ENCODE peak calls at places on chromosomes 3 and 15, in four cellular contexts. L, H, U and T are unnamed samples. For H3K4me1, the result is how much of the 10 kb centered on the place peaks cover.

GRCh38 chr3:154243353-154243752 is 80.9 kb downstream of the DHX36 start:
- DNase-seq in L (no peak), H (peak), U (no peak), T (no peak)

GRCh38 chr3:172069473-172069872 is 30.1 kb downstream of the FNDC3B start:
- DNase-seq in L (no peak), H (no peak), U (no peak), T (no peak)

GRCh38 chr3:51371943-51372557 is 13.0 kb upstream of the MANF start:
- DNase-seq in L (peak), H (peak), U (no peak), T (peak)

GRCh38 chr3:87335931-87336330 is 59.5 kb upstream of the POU1F1 start:
- DNase-seq in L (no peak), H (peak), U (no peak), T (no peak)

GRCh38 chr3:41792806-41793205 is 169.1 kb downstream of the ULK4 start:
- DNase-seq in L (no peak), H (no peak), U (no peak), T (no peak)

GRCh38 chr3:3038201-3038991 is 71.8 kb downstream of the IL5RA start:
- DNase-seq in L (no peak), H (no peak), U (no peak), T (no peak)

GRCh38 chr15:92819312-92820232 is 80.6 kb upstream of the CHD2 start:
- DNase-seq in L (peak), H (no peak), U (no peak), T (no peak)

GRCh38 chr15:76259392-76259791 is 51.9 kb downstream of the ETFA start:
- DNase-seq in L (no peak), H (no peak), U (no peak), T (no peak)

GRCh38 chr15:60634815-60635214 is 155.9 kb upstream of the ICE2 start:
- DNase-seq in L (no peak), H (no peak), U (no peak), T (no peak)

GRCh38 chr15:72916939-72917338 is 133.4 kb upstream of the ADPGK start:
- DNase-seq in L (no peak), H (no peak), U (no peak), T (no peak)

GRCh38 chr3:25677121-25677520 is 12.4 kb upstream of the TOP2B start:
- DNase-seq in L (no peak), H (no peak), U (no peak), T (no peak)

GRCh38 chr3:139574026-139574947 is 34.7 kb upstream of the RBP1 start:
- DNase-seq in L (no peak), H (no peak), U (peak), T (no peak)

GRCh38 chr15:80695099-80695910 is at the start of gene ABHD17C:
- DNase-seq in L (peak), H (no peak), U (peak), T (peak)

GRCh38 chr3:190323241-190323617 is 983 bp upstream of the CLDN1 start:
- DNase-seq in L (no peak), H (no peak), U (peak), T (no peak)

GRCh38 chr3:127193775-127194174 is 844 bp downstream of the PRR23E start:
- DNase-seq in L (no peak), H (no peak), U (no peak), T (no peak)

GRCh38 chr15:91865903-91866302 is 12.4 kb downstream of the SLCO3A1 start:
- DNase-seq in L (no peak), H (peak), U (no peak), T (no peak)

GRCh38 chr3:25679166-25679565 is 14.5 kb upstream of the TOP2B start:
- DNase-seq in L (no peak), H (no peak), U (no peak), T (no peak)

GRCh38 chr3:93969443-93969842 is 4.3 kb downstream of the PROS1 start:
- DNase-seq in L (no peak), H (peak), U (no peak), T (no peak)

GRCh38 chr3:39250116-39250747 is 29.6 kb downstream of the CX3CR1 start:
- DNase-seq in L (no peak), H (no peak), U (no peak), T (no peak)

GRCh38 chr3:51672083-51672475 is 1.0 kb downstream of the TEX264 start:
- DNase-seq in L (no peak), H (no peak), U (no peak), T (no peak)

GRCh38 chr3:43273429-43273828 is 12.9 kb upstream of the SNRK start:
- DNase-seq in L (no peak), H (no peak), U (no peak), T (no peak)
- H3K27ac ChIP-seq in L (no peak), H (no peak), U (no peak), T (no peak)

GRCh38 chr3:194087995-194088841 is 47.7 kb upstream of the HES1 start:
- DNase-seq in L (no peak), H (no peak), U (no peak), T (no peak)
- H3K4me1 ChIP-seq in L (under half), H (under half), U (under half), T (under half)

DNA sequence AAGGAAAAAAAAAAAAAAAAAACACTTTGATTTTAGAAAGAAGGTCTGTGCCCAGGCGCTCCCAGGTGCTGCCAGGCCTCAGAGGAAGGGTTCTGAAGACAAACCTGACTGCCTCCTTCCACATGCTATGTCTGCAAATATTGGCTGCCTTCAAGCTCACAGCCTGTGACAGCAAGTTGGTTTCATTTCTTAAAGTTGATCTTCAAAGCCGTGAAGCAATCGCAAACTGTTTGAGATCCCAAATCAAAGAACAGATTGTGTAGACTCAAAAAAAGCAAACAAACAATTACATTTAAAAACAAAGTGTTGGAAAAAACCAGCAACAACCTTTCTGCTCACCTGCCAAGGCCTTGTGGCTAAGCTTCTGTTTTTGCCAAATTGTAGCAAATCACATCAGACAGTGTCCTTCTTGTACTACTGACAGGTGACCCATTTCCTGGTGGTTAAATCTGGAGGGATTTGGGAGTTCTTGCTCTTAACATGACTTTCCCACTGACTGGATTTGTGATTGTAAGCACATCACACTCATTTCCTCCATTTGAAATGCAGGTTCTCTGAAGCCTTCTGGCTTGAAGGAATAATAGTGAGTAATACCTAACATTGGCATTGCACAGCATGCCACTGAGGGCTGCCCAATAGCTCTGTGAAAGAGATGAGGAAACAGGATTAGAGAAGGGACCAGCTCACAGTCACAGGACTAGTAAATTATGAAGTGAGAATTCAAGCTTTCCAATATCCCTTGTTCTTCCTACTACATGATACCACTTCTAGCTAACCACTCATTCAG is 502.4 kb downstream of the LPP start:
- DNase-seq in L (no peak), H (no peak), U (no peak), T (no peak)
- H3K27ac ChIP-seq in L (no peak), H (no peak), U (no peak), T (no peak)

GRCh38 chr3:117941756-117942155 is 1092.9 kb downstream of the IGSF11 start:
- DNase-seq in L (no peak), H (no peak), U (no peak), T (no peak)
- H3K4me1 ChIP-seq in L (under half), H (under half), U (under half), T (under half)

DNA sequence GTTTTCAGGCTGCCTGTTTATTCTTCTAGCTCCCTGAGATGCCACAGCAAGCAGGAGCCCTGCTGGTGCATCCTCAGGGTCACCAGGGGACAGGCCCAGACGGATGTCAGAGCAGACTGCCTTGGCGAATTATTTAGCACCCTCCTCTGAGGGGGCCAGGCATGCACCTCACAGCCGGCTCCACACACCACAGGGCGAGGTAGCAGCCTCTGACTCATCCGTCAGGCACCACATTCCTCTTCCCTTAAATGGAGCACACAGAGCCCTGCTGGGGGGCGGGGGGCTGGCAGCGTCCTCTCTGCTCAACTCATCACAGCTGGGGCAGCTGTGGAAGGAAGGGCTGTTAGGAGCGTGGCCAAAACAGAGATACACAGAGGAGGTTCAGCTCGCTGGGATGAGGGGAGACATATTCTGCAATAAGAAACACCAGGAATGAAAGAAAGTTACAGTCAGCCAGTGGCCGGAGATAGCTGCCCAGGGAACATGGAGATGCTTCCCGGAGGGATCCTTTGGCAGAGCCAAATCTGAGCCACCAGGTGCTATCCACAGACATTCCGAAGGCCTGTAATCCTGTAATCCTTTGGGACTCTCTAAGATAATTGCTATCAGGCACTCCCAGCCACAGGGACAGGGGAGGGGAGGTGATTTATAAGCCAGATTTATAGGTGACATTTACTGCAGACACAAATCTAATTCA is 13.9 kb upstream of the PRICKLE2 start:
- DNase-seq in L (no peak), H (peak), U (peak), T (no peak)
- H3K27ac ChIP-seq in L (no peak), H (no peak), U (peak), T (no peak)

GRCh38 chr3:46989146-46989810 is 9.8 kb downstream of the NBEAL2 start:
- DNase-seq in L (no peak), H (no peak), U (peak), T (no peak)
- H3K4me1 ChIP-seq in L (half or more), H (under half), U (under half), T (under half)

DNA sequence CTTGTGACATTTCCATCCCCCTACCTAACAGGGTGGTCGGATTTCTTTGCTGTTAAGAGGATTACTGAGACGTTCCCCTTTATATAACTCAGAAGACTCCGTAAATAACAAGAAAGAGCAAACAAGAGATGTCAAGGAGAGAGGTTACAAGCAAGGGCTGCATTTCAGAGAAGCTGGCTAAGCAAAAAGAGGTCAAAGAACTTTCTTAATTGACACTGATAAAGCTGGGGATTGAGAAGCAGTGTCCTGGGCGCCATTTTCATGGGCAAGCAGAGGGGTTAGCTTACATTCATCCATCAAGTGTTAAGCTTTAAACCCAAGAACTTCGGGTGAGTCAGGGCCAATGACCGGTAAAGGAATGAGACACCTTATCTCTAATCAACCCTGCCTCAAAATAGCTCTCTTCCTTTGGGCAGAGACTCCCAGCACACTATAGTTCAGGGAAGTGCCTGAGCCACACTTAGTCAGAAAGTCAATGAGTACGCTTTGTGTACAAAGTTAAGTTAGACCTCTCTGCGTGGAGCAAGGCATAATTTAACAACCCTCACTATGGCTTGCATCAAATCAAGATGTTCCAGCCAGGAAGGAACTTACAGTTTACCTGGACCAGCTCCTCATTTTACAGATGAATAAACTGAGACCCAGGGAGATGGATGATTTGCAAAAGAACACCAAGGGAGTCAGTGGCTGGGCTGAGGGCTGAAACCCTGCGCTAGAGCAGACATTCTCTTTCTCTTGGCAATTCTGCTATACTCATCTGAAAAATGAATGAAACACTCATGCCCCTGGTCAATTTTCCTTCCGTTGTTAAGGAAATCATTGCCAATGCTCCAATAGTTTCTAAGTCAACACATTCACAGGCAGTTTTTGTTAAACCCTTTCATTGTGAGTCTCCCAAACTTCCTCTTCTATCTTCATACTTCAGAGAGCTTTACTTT is 44.6 kb downstream of the CCNL1 start:
- DNase-seq in L (no peak), H (peak), U (peak), T (no peak)
- H3K27ac ChIP-seq in L (no peak), H (peak), U (peak), T (no peak)